ENCODE peak calls at places on chromosomes 12 and 14, in ten cellular contexts. F, Q, T, E, A, C, G, S, M and X are unnamed samples.

GRCh38 chr12:127742231-127742630 is 524.7 kb upstream of the TMEM132C start:
- DNase-seq in F (no peak), Q (no peak), T (no peak), E (no peak), A (no peak), C (no peak), G (no peak), S (no peak), M (no peak), X (no peak)

GRCh38 chr14:35222324-35222723 is 69.9 kb upstream of the PSMA6 start:
- DNase-seq in F (no peak), Q (no peak), T (no peak), E (no peak), A (no peak), C (no peak), G (no peak), S (no peak), M (no peak), X (no peak)

GRCh38 chr14:102251161-102251560 is 53.8 kb downstream of the MOK start:
- DNase-seq in F (no peak), Q (no peak), T (no peak), E (no peak), A (no peak), C (no peak), G (no peak), S (no peak), M (no peak), X (no peak)

GRCh38 chr14:42047421-42048045 is 440.9 kb downstream of the LRFN5 start:
- DNase-seq in F (peak; percentile 70), Q (no peak), T (peak; percentile 2), E (no peak), A (no peak), C (peak; percentile 9), G (no peak), S (no peak), M (no peak), X (no peak)

GRCh38 chr12:30795410-30795659 is 40.6 kb upstream of the CAPRIN2 start:
- DNase-seq in F (no peak), Q (no peak), T (no peak), E (no peak), A (no peak), C (no peak), G (no peak), S (no peak), M (no peak), X (no peak)

GRCh38 chr14:56874375-56874774 is 64.1 kb upstream of the OTX2 start:
- DNase-seq in F (no peak), Q (no peak), T (no peak), E (no peak), A (no peak), C (no peak), G (no peak), S (peak; percentile 53), M (peak; percentile 68), X (no peak)

GRCh38 chr12:33222357-33222756 is 217.3 kb downstream of the SYT10 start:
- DNase-seq in F (no peak), Q (no peak), T (no peak), E (no peak), A (no peak), C (no peak), G (no peak), S (no peak), M (peak; percentile 10), X (no peak)

GRCh38 chr12:120536064-120536791 is 2.1 kb downstream of the RNF10 start:
- DNase-seq in F (no peak), Q (no peak), T (no peak), E (no peak), A (no peak), C (no peak), G (no peak), S (no peak), M (no peak), X (no peak)

GRCh38 chr12:67091204-67091603 is 178.0 kb upstream of the CAND1 start:
- DNase-seq in F (no peak), Q (no peak), T (no peak), E (no peak), A (no peak), C (no peak), G (no peak), S (no peak), M (no peak), X (no peak)

GRCh38 chr12:58359084-58359483 is 417.7 kb downstream of the ATP23 start:
- DNase-seq in F (peak; percentile 22), Q (no peak), T (peak; percentile 92), E (no peak), A (no peak), C (no peak), G (no peak), S (no peak), M (no peak), X (no peak)

GRCh38 chr14:20413785-20414117 is 450 bp upstream of the TEP1 start:
- DNase-seq in F (no peak), Q (no peak), T (no peak), E (no peak), A (no peak), C (peak; percentile 17), G (no peak), S (no peak), M (no peak), X (no peak)

GRCh38 chr12:130743176-130743575 is 27.1 kb upstream of the RIMBP2 start:
- DNase-seq in F (no peak), Q (no peak), T (no peak), E (no peak), A (no peak), C (no peak), G (no peak), S (no peak), M (no peak), X (no peak)

GRCh38 chr12:80186727-80187217 is 87.4 kb downstream of the OTOGL start:
- DNase-seq in F (peak; percentile 97), Q (no peak), T (peak; percentile 94), E (peak; percentile 11), A (no peak), C (peak; percentile 96), G (peak; percentile 70), S (peak; percentile 59), M (peak; percentile 37), X (no peak)

GRCh38 chr12:112107728-112108447 is 695 bp downstream of the NAA25 start:
- DNase-seq in F (peak; percentile 27), Q (no peak), T (peak; percentile 51), E (peak; percentile 20), A (no peak), C (no peak), G (no peak), S (peak; percentile 33), M (peak; percentile 30), X (no peak)

GRCh38 chr14:93092606-93093556 is 22.8 kb downstream of the ITPK1 start:
- DNase-seq in F (no peak), Q (no peak), T (no peak), E (no peak), A (no peak), C (no peak), G (no peak), S (no peak), M (no peak), X (no peak)

GRCh38 chr14:47976139-47976538 is 300.7 kb upstream of the MDGA2 start:
- DNase-seq in F (no peak), Q (no peak), T (no peak), E (no peak), A (no peak), C (no peak), G (no peak), S (no peak), M (no peak), X (no peak)

DNA sequence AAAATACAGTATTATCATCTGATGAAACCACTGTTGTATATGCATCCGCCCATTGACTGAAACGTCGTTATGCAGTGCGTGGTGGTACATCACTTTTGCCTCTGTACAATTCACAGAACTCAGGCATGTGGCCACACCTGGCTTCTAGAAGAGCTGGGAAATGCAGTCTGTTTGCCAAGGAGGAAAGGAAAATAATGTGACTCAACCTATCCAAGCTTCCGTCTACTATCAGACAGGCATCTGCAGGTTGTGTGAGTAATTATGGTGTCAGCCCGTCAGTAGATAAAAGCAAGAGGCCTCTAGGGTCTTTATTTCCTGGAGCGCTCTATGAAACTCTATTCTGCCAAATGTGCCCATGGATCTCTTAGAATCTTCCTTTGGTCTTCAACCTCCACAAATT is 111.6 kb downstream of the BBS10 start:
- DNase-seq in F (peak; percentile 22), Q (no peak), T (peak; percentile 37), E (no peak), A (no peak), C (peak; percentile 60), G (no peak), S (no peak), M (no peak), X (no peak)
- TF ChIP-seq CTCF in F (no peak), Q (no peak), T (no peak), E (no peak), A (no peak), C (no peak), G (no peak), S (no peak), M (no peak), X (no peak)

DNA sequence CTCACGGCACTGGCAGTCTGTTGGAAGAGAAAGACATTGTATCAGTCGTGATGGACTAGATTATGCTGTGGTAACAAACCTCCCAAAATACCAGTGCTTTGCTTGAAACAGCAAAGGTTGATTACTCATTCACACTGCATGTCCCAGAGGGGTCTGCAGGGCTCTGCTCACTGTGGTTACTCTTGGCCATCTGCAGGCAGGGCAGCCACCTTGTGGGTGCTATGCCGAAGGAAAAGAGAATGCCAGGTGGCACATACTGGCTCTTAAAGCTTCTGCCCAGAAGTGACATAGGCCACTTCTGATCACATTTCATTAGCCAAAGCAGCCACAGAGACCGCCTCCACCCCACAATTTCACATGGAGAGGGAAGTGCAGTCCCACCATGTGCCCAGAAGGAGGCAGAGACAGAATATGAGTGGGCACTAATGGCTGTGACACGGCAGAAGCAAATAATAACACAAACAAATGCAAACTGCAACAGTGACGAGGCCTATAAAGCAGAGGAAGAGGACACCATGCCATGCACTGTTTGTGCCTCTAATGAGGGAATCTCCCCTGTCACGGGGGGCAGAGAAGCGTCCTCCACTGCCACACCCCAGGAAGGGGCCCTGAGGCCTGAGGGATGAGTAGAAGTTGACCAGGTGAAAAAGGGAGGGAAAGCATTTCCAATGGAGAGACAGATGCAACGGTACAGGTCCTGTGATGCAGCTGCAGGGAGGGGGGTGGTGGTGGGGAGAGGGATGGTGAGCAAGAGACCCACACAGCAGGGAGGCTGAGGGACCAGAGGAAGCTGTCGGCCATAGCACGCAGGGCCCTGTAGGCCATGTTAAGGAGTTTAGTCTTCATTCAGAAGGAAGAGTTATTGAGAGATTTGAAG is 51.7 kb upstream of the KICS2 start:
- DNase-seq in F (peak; percentile 20), Q (no peak), T (peak; percentile 52), E (no peak), A (no peak), C (peak; percentile 50), G (no peak), S (peak; percentile 57), M (peak; percentile 60), X (no peak)
- TF ChIP-seq CTCF in F (peak; percentile 42), Q (no peak), T (peak; percentile 46), E (no peak), A (no peak), C (peak; percentile 76), G (no peak), S (peak; percentile 57), M (no peak), X (peak; percentile 34)

GRCh38 chr12:123269395-123269892 is 2.2 kb downstream of the CDK2AP1 start:
- DNase-seq in F (peak; percentile 85), Q (peak; percentile 34), T (peak; percentile 82), E (no peak), A (no peak), C (peak; percentile 62), G (peak; percentile 66), S (peak; percentile 80), M (peak; percentile 78), X (peak; percentile 69)
- TF ChIP-seq CTCF in F (peak; percentile 2), Q (no peak), T (no peak), E (no peak), A (no peak), C (peak; percentile 2), G (no peak), S (no peak), M (no peak), X (peak; percentile 50)

GRCh38 chr12:12244341-12244740 is 22.5 kb downstream of the LRP6 start:
- DNase-seq in F (no peak), Q (no peak), T (no peak), E (no peak), A (no peak), C (no peak), G (no peak), S (no peak), M (no peak), X (no peak)
- TF ChIP-seq CTCF in F (no peak), Q (no peak), T (no peak), E (no peak), A (no peak), C (no peak), G (no peak), S (no peak), M (no peak), X (no peak)